ENCODE peak calls at places on chromosomes 13 and 19, in six cellular contexts. J is T-helper 2 cell treated with Interferon-gamma antibody and Interleukin-4, amounts not matched to agents 5 μg/mL and 100 μg/mL, for 36 hours; Y is LHCN-M2; V is activated CD4-positive, CD25-positive, alpha-beta regulatory T cell; R is HS-27A; P is activated CD4-positive, alpha-beta T cell treated with anti-CD3 and anti-CD28 coated beads for 24 hours. N is an unnamed sample.

GRCh38 chr13:45297456-45298205 is 43.4 kb downstream of the TPT1 start:
- DNase-seq in Y (peak), P (no peak), V (no peak), J (no peak), R (no peak), N (no peak)

GRCh38 chr19:1849999-1850398 is 1.7 kb upstream of the REXO1 start:
- DNase-seq in P (no peak), V (no peak), Y (no peak), R (no peak), J (no peak), N (no peak)

GRCh38 chr13:84999252-84999651 is 800.0 kb downstream of the SLITRK6 start:
- DNase-seq in V (no peak), P (no peak), J (no peak), R (no peak), Y (no peak), N (no peak)

GRCh38 chr19:38707512-38708114 is 36.7 kb downstream of the CAPN12 start:
- DNase-seq in V (no peak), R (no peak), P (no peak), J (no peak), Y (no peak), N (no peak)

GRCh38 chr13:77981191-77981925 is 62.7 kb upstream of the EDNRB start:
- DNase-seq in V (no peak), P (no peak), J (no peak), R (no peak), Y (peak), N (peak)

GRCh38 chr19:35059006-35059798 is 17.7 kb downstream of the HPN start:
- DNase-seq in Y (no peak), R (no peak), P (no peak), J (no peak), V (no peak), N (no peak)

GRCh38 chr19:31099470-31100190 is 249.6 kb downstream of the TSHZ3 start:
- DNase-seq in P (no peak), J (no peak), V (no peak), Y (no peak), R (no peak), N (no peak)

GRCh38 chr19:39677931-39678889 is 22.5 kb downstream of the LGALS16 start:
- DNase-seq in R (no peak), J (no peak), Y (peak), P (no peak), V (no peak), N (no peak)

GRCh38 chr19:28633223-28634030 is 579.5 kb downstream of the UQCRFS1 start:
- DNase-seq in Y (peak), P (peak), R (peak), V (peak), J (peak), N (peak)

GRCh38 chr13:39317284-39317683 is 279.0 kb downstream of the NHLRC3 start:
- DNase-seq in V (no peak), Y (peak), J (no peak), R (no peak), P (no peak), N (peak)

GRCh38 chr13:21980049-21980448 is 309.2 kb downstream of the FGF9 start:
- DNase-seq in R (no peak), P (no peak), Y (no peak), V (no peak), J (no peak), N (no peak)

GRCh38 chr19:7328647-7329046 is 20.1 kb upstream of the ARHGEF18 start:
- DNase-seq in J (no peak), Y (no peak), P (no peak), R (no peak), V (no peak), N (no peak)

GRCh38 chr13:45932611-45933182 is 81.1 kb upstream of the SIAH3 start:
- DNase-seq in Y (no peak), P (no peak), R (no peak), J (no peak), V (no peak), N (no peak)

GRCh38 chr19:14517840-14518505 is at the start of gene DNAJB1:
- DNase-seq in J (peak), Y (peak), V (peak), R (no peak), P (peak), N (peak)

GRCh38 chr19:38401148-38401547 is 1.7 kb upstream of the FAM98C start:
- DNase-seq in R (no peak), J (no peak), Y (peak), V (no peak), P (no peak), N (peak)

GRCh38 chr13:47252627-47253026 is 355.8 kb upstream of the HTR2A start:
- DNase-seq in V (no peak), R (no peak), J (no peak), Y (no peak), P (no peak), N (no peak)

GRCh38 chr19:12603714-12604113 is 6.9 kb downstream of the ZNF490 start:
- DNase-seq in Y (peak), V (peak), P (peak), R (no peak), J (peak), N (peak)

GRCh38 chr19:405138-405965 is 3.6 kb downstream of the C2CD4C start:
- DNase-seq in Y (no peak), J (no peak), P (no peak), V (no peak), R (no peak), N (no peak)

GRCh38 chr13:108807841-108808240 is 178.4 kb downstream of the MYO16 start:
- DNase-seq in Y (no peak), J (no peak), V (no peak), P (no peak), R (no peak), N (no peak)

GRCh38 chr19:35357867-35358573 is at the start of gene FFAR3:
- DNase-seq in R (no peak), Y (no peak), V (no peak), J (no peak), P (no peak), N (peak)

GRCh38 chr13:75724742-75725504 is 88.8 kb downstream of the LMO7 start:
- DNase-seq in Y (no peak), V (no peak), R (no peak), P (no peak), J (no peak), N (no peak)

GRCh38 chr19:46416077-46416709 is 2.8 kb upstream of the CCDC8 start:
- DNase-seq in Y (peak), R (no peak), J (no peak), V (no peak), P (peak), N (peak)

GRCh38 chr13:76937416-76937815 is 10.9 kb upstream of the ACOD1 start:
- DNase-seq in J (no peak), V (no peak), P (no peak), Y (peak), R (peak), N (peak)

GRCh38 chr19:5364674-5365073 is 24.1 kb upstream of the PTPRS start:
- DNase-seq in J (no peak), R (no peak), V (no peak), Y (no peak), P (no peak), N (no peak)

GRCh38 chr13:95644611-95645052 is at the start of gene DZIP1:
- DNase-seq in V (no peak), P (peak), J (peak), Y (peak), R (no peak), N (peak)

GRCh38 chr13:47705185-47705584 is 295.9 kb downstream of the SUCLA2 start:
- DNase-seq in V (no peak), R (no peak), J (no peak), P (no peak), Y (no peak), N (no peak)

GRCh38 chr19:13846533-13847032 is 30.4 kb upstream of the NANOS3 start:
- DNase-seq in Y (peak), P (peak), J (peak), V (peak), R (no peak), N (peak)

GRCh38 chr13:60627071-60627686 is 230.2 kb downstream of the TDRD3 start:
- DNase-seq in R (no peak), P (no peak), Y (peak), J (no peak), V (no peak), N (peak)

GRCh38 chr13:52127783-52128702 is 830 bp downstream of the NEK5 start:
- DNase-seq in V (peak), J (peak), Y (peak), P (peak), R (peak), N (peak)

GRCh38 chr19:43778651-43779050 is 2.1 kb downstream of the KCNN4 start:
- DNase-seq in V (no peak), P (no peak), J (no peak), R (no peak), Y (no peak), N (no peak)

GRCh38 chr19:41955521-41955920 is 3.6 kb downstream of the RABAC1 start:
- DNase-seq in R (no peak), Y (no peak), P (no peak), J (no peak), V (no peak), N (no peak)

GRCh38 chr19:518292-519231 is 11.3 kb downstream of the TPGS1 start:
- DNase-seq in Y (no peak), P (no peak), R (no peak), V (peak), J (no peak), N (no peak)

GRCh38 chr13:37288057-37288720 is 182.7 kb upstream of the CSNK1A1L start:
- DNase-seq in J (no peak), R (no peak), P (no peak), Y (no peak), V (no peak), N (no peak)

GRCh38 chr13:99658266-99658991 is 157.2 kb downstream of the TM9SF2 start:
- DNase-seq in P (peak), R (no peak), Y (peak), V (peak), J (peak), N (peak)

GRCh38 chr13:114313061-114313860 is 1.0 kb upstream of the CHAMP1 start:
- DNase-seq in J (no peak), P (peak), V (no peak), Y (no peak), R (no peak), N (peak)

GRCh38 chr13:77494226-77494625 is 41.3 kb upstream of the SCEL start:
- DNase-seq in J (no peak), R (no peak), V (no peak), P (no peak), Y (no peak), N (no peak)

GRCh38 chr19:55644842-55645511 is 1.5 kb downstream of the ZNF581 start:
- DNase-seq in P (no peak), J (no peak), V (no peak), R (no peak), Y (no peak), N (no peak)

GRCh38 chr13:20326276-20326675 is 94.2 kb upstream of the GJB6 start:
- DNase-seq in Y (no peak), V (no peak), R (no peak), J (no peak), P (no peak), N (no peak)

GRCh38 chr19:11594084-11594483 is 3.2 kb upstream of the ZNF627 start:
- DNase-seq in J (no peak), R (no peak), V (no peak), P (no peak), Y (no peak), N (no peak)

N was measured in EL.